ENCODE peak calls at places on chromosomes 1 and 21, in four cellular contexts. T, F, Q and A are unnamed samples.

GRCh38 chr21:42784276-42784675 is 95.1 kb downstream of the WDR4 start:
- DNase-seq in F (no peak), Q (peak; percentile 40), T (no peak), A (no peak)

GRCh38 chr21:37631319-37632117 is 264.9 kb downstream of the DYRK1A start:
- DNase-seq in Q (peak; percentile 45), F (no peak), T (no peak), A (no peak)

GRCh38 chr1:226723640-226724532 is 15.2 kb downstream of the ITPKB start:
- DNase-seq in F (peak; percentile 82), Q (no peak), T (no peak), A (no peak)

GRCh38 chr1:116268211-116268610 is 104.8 kb upstream of the ATP1A1 start:
- DNase-seq in T (no peak), Q (peak; percentile 59), F (no peak), A (no peak)

GRCh38 chr1:245991266-245991665 is 515.8 kb downstream of the SMYD3 start:
- DNase-seq in Q (no peak), F (no peak), T (no peak), A (no peak)

GRCh38 chr1:31154632-31155215 is 85.0 kb downstream of the NKAIN1 start:
- DNase-seq in T (peak; percentile 45), Q (peak; percentile 84), F (peak; percentile 67), A (peak; percentile 93)

GRCh38 chr1:81869286-81869685 is 68.6 kb downstream of the ADGRL2 start:
- DNase-seq in T (no peak), Q (no peak), F (no peak), A (no peak)

GRCh38 chr21:32356874-32357395 is 35.9 kb downstream of the URB1 start:
- DNase-seq in F (no peak), T (no peak), Q (no peak), A (no peak)

GRCh38 chr21:25898671-25899070 is 163.9 kb downstream of the GABPA start:
- DNase-seq in T (no peak), F (peak; percentile 24), Q (no peak), A (no peak)

GRCh38 chr21:42234464-42235241 is 15.7 kb downstream of the ABCG1 start:
- DNase-seq in F (peak; percentile 17), T (peak; percentile 68), Q (peak; percentile 84), A (no peak)

GRCh38 chr21:36022704-36023103 is 37.6 kb downstream of the SETD4 start:
- DNase-seq in T (no peak), F (no peak), Q (no peak), A (no peak)

GRCh38 chr1:220371324-220371723 is 99.1 kb upstream of the RAB3GAP2 start:
- DNase-seq in Q (no peak), T (no peak), F (no peak), A (no peak)

GRCh38 chr1:240212552-240212951 is 120.9 kb downstream of the FMN2 start:
- DNase-seq in Q (no peak), F (no peak), T (no peak), A (no peak)

GRCh38 chr1:161335796-161336195 is 21.6 kb downstream of the SDHC start:
- DNase-seq in T (no peak), F (peak; percentile 25), Q (no peak), A (no peak)

GRCh38 chr21:36087362-36088138 is 17.7 kb downstream of the CBR1 start:
- DNase-seq in Q (no peak), F (no peak), T (no peak), A (no peak)

GRCh38 chr1:244163861-244164562 is 112.9 kb downstream of the ZBTB18 start:
- DNase-seq in F (peak; percentile 97), T (no peak), Q (no peak), A (no peak)

GRCh38 chr1:18820791-18821641 is 38.4 kb downstream of the TAS1R2 start:
- DNase-seq in F (peak; percentile 69), T (peak; percentile 35), Q (peak; percentile 82), A (peak; percentile 89)

GRCh38 chr1:36160949-36161485 is 5.1 kb downstream of the MAP7D1 start:
- DNase-seq in F (peak; percentile 60), T (peak; percentile 58), Q (peak; percentile 60), A (no peak)
- TF ChIP-seq CTCF in F (peak; percentile 52), T (no peak), Q (no peak), A (peak; percentile 50)

GRCh38 chr1:156746716-156747631 is 4.5 kb downstream of the HDGF start:
- DNase-seq in Q (peak; percentile 88), T (peak; percentile 33), F (peak; percentile 95), A (peak; percentile 97)
- TF ChIP-seq CTCF in Q (no peak), T (no peak), F (peak; percentile 6), A (peak; percentile 18)

DNA sequence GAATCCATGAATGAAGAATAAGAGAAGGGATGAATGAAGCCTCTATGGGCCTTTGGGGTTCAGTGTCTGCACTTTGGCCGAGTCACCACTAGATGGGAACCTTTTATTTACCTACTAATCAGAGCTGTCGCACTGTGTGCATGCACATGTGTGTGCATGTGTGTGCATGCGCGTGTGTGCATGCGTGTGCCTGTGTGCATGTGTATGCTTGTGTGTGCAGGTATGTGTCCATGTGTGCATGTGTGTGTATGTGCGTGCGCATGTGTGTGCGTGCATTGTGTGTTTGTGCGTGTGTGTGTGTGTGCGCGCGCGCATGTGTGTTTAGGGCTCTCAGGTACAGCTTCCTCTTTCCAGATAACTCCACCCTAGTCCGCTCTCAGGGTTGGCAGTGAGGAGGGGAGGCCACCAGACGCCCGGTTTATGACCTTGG is 20.4 kb upstream of the UBXN10 start:
- DNase-seq in T (no peak), F (no peak), Q (no peak), A (no peak)
- TF ChIP-seq CTCF in T (no peak), F (peak; percentile 36), Q (no peak), A (peak; percentile 15)

GRCh38 chr1:78607334-78607927 is 12.8 kb upstream of the IFI44L start:
- DNase-seq in T (no peak), F (peak; percentile 75), Q (no peak), A (no peak)
- TF ChIP-seq CTCF in T (peak; percentile 20), F (peak; percentile 54), Q (peak; percentile 66), A (peak; percentile 72)

DNA sequence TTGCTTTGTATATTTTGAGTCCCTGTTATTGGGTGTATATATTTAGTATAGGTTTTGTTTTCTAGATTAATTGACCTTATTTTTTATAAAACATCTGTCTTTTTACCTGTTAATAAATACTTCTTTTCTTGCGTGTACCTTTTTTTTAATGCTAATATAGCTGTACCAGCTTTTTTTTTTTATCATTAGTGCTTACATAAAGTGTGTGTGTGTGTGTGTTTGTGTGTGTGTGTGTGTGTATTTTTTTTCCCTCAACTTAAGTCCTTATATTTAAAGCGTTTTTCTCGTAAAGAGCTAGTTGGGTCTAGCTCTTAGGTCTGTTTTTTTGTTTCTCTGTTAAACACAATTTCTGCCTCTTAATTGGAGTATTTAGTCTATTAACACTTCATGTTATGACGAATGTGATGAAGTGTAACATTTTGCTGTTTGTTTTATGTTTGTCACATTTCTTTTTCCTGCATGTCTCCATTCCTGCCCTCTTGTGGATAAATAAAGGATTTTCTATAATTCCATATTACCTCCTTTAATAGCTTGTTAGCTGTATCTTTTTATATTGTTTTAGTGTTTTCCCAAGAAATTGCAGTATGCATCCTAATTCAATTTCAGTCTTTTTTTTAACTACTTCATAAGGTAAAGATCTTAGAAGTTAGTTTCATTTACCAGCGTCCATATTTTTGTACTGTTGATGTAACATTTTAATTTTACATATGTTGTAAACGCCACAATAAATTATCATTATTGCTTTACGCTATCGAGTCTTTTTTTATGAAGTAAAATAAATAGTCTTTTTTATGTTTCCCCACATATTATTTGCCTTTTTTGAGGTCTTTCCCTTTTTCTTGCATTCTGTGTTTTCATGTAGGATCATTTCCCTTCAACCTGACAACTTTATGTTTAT is 4.3 kb downstream of the PRMT2 start:
- DNase-seq in T (no peak), F (peak; percentile 58), Q (no peak), A (no peak)
- TF ChIP-seq CTCF in T (peak; percentile 72), F (peak; percentile 50), Q (peak; percentile 25), A (peak; percentile 66)

GRCh38 chr21:23130308-23130707 is 2132.1 kb downstream of the NCAM2 start:
- DNase-seq in F (no peak), Q (no peak), T (no peak), A (no peak)

GRCh38 chr21:23127973-23128372 is 2129.8 kb downstream of the NCAM2 start:
- DNase-seq in Q (no peak), T (no peak), F (no peak), A (no peak)

DNA sequence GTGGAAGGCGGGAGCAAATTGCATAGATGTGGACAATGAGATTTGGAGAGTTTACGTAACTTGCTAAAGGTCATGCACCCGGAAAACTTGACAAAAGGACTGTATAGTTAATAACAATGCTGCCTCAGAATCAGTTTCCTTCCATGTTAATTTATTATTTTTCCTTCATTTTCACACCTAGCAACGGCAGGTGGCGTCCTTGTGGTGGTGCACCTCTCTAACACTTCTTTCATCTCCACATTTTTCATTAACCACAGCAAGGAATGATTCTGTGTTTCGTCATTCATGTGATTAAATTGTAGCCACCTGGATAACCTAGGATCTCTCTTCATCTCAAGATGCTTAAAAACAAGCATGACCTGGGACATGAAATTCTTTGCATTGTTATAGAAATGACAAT is 2133.0 kb downstream of the NCAM2 start:
- DNase-seq in Q (no peak), T (no peak), F (no peak), A (no peak)
- TF ChIP-seq CTCF in Q (no peak), T (no peak), F (no peak), A (no peak)

DNA sequence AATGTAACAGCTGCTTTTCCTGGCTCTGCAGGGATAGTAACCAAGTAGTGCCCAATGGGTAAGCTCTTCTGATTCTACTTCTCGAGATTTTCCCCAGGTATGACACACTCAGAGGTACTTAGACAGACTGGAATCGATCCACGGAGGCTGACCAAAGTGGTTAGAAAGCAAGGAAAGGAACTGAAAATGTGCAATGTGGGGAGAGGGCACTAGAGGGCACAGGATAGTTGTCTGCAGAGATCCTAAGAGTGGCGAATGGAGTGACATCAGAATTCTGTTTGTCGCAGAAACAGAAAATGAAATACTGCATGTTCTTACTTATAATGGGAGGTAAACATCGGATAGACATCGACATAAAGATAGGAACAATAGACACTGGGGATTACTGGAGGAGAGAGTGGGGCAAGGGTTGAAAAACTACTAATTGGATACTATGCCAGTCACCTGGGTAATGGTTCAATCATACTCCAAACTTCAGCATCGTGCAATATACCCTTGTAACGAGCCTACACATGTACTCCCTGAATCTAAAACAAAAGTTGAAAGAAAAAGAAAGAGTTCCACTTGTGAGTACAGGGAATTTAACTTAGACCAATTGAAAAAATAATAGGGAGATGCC is 23.3 kb downstream of the CYP2J2 start:
- DNase-seq in Q (no peak), T (no peak), F (peak; percentile 8), A (no peak)
- TF ChIP-seq CTCF in Q (no peak), T (no peak), F (peak; percentile 47), A (peak; percentile 60)